ENCODE peak calls at places on chromosomes 16 and 17, in nine cellular contexts. U is A549, I is K562, P is Peyer's patch, K is tibial artery, Q is upper lobe of right lung, V is colonic mucosa, M is neural progenitor cell, W is GM12878. J is an unnamed sample.

GRCh38 chr16:66248096-66248495 is 118.4 kb upstream of the CDH5 start:
- DNase-seq in Q (no peak), K (peak; percentile 86), P (peak; percentile 56), V (peak; percentile 54), I (no peak), U (no peak), M (no peak), W (no peak), J (no peak)

GRCh38 chr17:48051706-48052486 is 3.7 kb downstream of the NFE2L1 start:
- DNase-seq in W (no peak), U (peak; percentile 52), Q (no peak), V (peak; percentile 42), I (peak; percentile 47), M (peak; percentile 28), K (peak; percentile 85), P (no peak), J (no peak)

GRCh38 chr17:66301864-66302741 is at the start of gene PRKCA:
- DNase-seq in M (peak; percentile 92), K (peak; percentile 82), I (peak; percentile 79), W (no peak), P (peak; percentile 88), V (peak; percentile 75), U (peak; percentile 83), Q (peak; percentile 91), J (peak; percentile 54)

GRCh38 chr16:82368041-82368440 is 198.0 kb upstream of the MPHOSPH6 start:
- DNase-seq in K (no peak), W (no peak), Q (no peak), I (peak; percentile 15), V (peak; percentile 27), U (peak; percentile 32), P (no peak), M (peak; percentile 52), J (peak; percentile 24)

GRCh38 chr17:80812362-80813088 is 179.1 kb upstream of the CHMP6 start:
- DNase-seq in Q (peak; percentile 31), K (peak; percentile 35), V (no peak), M (no peak), U (no peak), P (no peak), W (no peak), I (no peak), J (no peak)

GRCh38 chr16:35011-35775 is 18.2 kb downstream of the POLR3K start:
- DNase-seq in P (no peak), I (no peak), K (no peak), W (no peak), Q (no peak), U (no peak), M (no peak), V (no peak), J (peak; percentile 87)

GRCh38 chr16:68235105-68235881 is 634 bp downstream of the ESRP2 start:
- DNase-seq in U (no peak), I (no peak), V (peak; percentile 56), P (peak; percentile 83), K (peak; percentile 72), Q (peak; percentile 80), W (no peak), M (peak; percentile 55), J (no peak)

GRCh38 chr17:40190197-40191021 is 13.1 kb downstream of the RAPGEFL1 start:
- DNase-seq in I (no peak), M (peak; percentile 63), V (no peak), W (no peak), K (no peak), Q (no peak), U (peak; percentile 70), P (no peak), J (no peak)

GRCh38 chr17:850828-851759 is 68.9 kb downstream of the MRM3 start:
- DNase-seq in P (no peak), U (no peak), V (no peak), K (peak; percentile 65), Q (no peak), I (no peak), M (peak; percentile 54), W (no peak), J (no peak)

GRCh38 chr17:17406225-17406624 is 70.6 kb upstream of the MED9 start:
- DNase-seq in P (no peak), V (no peak), W (no peak), M (no peak), Q (peak; percentile 65), U (no peak), I (no peak), K (no peak), J (no peak)

GRCh38 chr16:21723532-21723931 is 59.8 kb downstream of the OTOA start:
- DNase-seq in I (no peak), W (no peak), Q (no peak), V (no peak), P (no peak), U (no peak), K (no peak), M (no peak), J (no peak)

DNA sequence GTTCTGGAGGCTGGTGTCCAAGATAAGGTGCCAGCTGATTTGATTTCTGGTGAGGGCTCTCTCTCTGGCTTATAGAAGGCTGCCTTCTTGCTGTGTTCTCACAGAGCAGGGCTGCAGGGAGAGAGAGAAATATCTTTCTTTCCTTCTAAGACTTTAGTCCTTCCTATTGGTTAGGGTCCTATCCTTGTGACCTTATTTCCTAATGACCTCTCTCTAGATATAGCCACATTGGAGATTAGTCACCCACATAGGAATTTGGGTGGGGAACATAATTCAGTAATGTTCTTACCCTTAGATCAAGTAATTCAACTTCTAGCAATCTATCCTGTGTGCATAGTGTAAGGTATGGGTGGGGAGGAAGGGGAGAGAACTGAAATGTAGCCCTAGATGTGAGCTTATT is 18.0 kb upstream of the ABCA5 start:
- DNase-seq in U (peak; percentile 32), I (no peak), P (no peak), K (no peak), Q (no peak), M (no peak), V (no peak), W (no peak), J (no peak)
- H3K27ac ChIP-seq in U (no peak overlapping the region), I (no peak overlapping the region), P (no peak overlapping the region), K (no peak overlapping the region), Q (no peak overlapping the region), M (no peak overlapping the region), V (no peak overlapping the region), W (no peak overlapping the region), J (no peak overlapping the region)

GRCh38 chr17:33950061-33950460 is 305.0 kb upstream of the CCL2 start:
- DNase-seq in U (no peak), P (no peak), M (no peak), W (no peak), V (no peak), K (no peak), I (no peak), Q (no peak), J (no peak)

GRCh38 chr17:33947762-33948161 is 307.3 kb upstream of the CCL2 start:
- DNase-seq in I (no peak), W (no peak), Q (no peak), M (no peak), U (no peak), P (no peak), K (no peak), V (no peak), J (no peak)

GRCh38 chr17:33948299-33948698 is 306.8 kb upstream of the CCL2 start:
- DNase-seq in M (no peak), I (no peak), Q (no peak), P (no peak), U (no peak), W (no peak), K (no peak), V (no peak), J (no peak)

GRCh38 chr17:33945641-33946546 is 309.2 kb upstream of the CCL2 start:
- DNase-seq in Q (no peak), W (no peak), I (peak; percentile 28), V (no peak), U (no peak), P (no peak), K (no peak), M (no peak), J (no peak)

DNA sequence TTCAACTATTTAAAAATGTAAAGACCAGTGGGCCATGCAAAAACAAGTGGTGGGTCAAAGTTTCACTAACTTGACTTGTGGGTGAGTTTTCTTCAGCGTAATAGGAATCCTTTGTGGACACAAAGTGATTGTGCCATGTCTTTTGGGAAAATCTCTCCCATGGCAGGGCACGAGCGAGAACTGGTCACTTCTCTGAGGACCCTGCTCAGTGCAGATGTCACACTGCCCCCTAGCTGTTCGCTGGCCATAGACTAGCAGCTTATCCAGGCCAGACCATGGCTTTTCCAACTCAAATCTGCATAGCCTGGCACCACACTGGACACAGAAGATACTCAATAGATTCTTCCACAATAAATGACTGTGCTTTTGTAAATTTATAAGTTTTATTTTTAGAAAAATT is 306.0 kb upstream of the CCL2 start:
- DNase-seq in V (no peak), M (peak; percentile 70), U (peak; percentile 42), Q (no peak), K (no peak), W (no peak), I (peak; percentile 72), P (no peak), J (no peak)
- TF ChIP-seq CTCF in V (no peak), M (peak; percentile 73), U (peak; percentile 30), Q (peak; percentile 25), K (no peak), W (peak; percentile 39), I (peak; percentile 88), P (no peak), J (no peak)

DNA sequence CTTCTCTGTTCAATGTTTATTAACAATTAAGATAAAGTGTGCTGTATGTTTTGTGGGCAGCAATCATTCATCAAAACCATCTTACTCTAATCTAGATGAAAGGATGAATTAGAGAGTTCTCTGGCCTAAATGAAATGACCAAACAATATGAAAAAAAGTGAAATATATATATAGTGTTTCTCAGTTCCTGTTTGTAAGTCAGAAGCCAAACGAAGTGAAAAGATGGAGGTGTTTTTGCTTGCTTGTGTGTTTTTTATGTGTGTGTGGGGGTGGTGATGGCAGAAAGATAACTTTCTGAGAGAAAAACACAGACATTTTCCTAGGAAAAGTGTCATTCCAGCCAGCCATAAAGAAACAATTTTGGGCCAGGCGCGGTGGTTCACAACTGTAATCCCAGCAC is 138.6 kb downstream of the CDH8 start:
- DNase-seq in I (no peak), U (no peak), K (no peak), W (no peak), M (no peak), Q (no peak), V (no peak), P (no peak), J (no peak)
- H3K27ac ChIP-seq in I (no peak overlapping the region), U (no peak overlapping the region), K (no peak overlapping the region), W (no peak overlapping the region), M (no peak overlapping the region), Q (no peak overlapping the region), V (no peak overlapping the region), P (no peak overlapping the region), J (no peak overlapping the region)

GRCh38 chr17:30290077-30290476 is 1.7 kb downstream of the BLMH start:
- DNase-seq in U (no peak), I (peak; percentile 25), W (no peak), V (no peak), M (no peak), Q (no peak), P (no peak), K (no peak), J (no peak)

GRCh38 chr17:30290696-30291570 is 811 bp downstream of the BLMH start:
- DNase-seq in K (peak; percentile 66), P (peak; percentile 65), W (no peak), M (peak; percentile 79), I (peak; percentile 69), V (peak; percentile 72), Q (peak; percentile 73), U (peak; percentile 60), J (no peak)

GRCh38 chr17:30292490-30292858 is 730 bp upstream of the BLMH start:
- DNase-seq in W (no peak), I (no peak), U (no peak), Q (no peak), P (no peak), M (no peak), K (no peak), V (no peak), J (no peak)

GRCh38 chr17:30296499-30297038 is 4.8 kb upstream of the BLMH start:
- DNase-seq in V (no peak), K (no peak), I (no peak), P (no peak), Q (no peak), W (no peak), M (no peak), U (no peak), J (no peak)

GRCh38 chr17:30291571-30292489 is at the start of gene BLMH:
- DNase-seq in P (peak; percentile 85), K (peak; percentile 89), M (peak; percentile 83), Q (peak; percentile 91), W (no peak), V (peak; percentile 82), I (peak; percentile 94), U (peak; percentile 79), J (peak; percentile 45)
- TF ChIP-seq CTCF in P (no peak), K (no peak), M (no peak), Q (no peak), W (no peak), V (no peak), I (no peak), U (no peak), J (no peak)

J was measured in HL-60.